ENCODE peak calls at places on chromosome 1, in four cellular contexts. W is choroid plexus epithelial cell, J is progenitor cell of endocrine pancreas, O is cardiac fibroblast. G is an unnamed sample.

GRCh38 chr1:93033029-93033428 is 46.1 kb upstream of the MTF2 start:
- DNase-seq in J (no peak), O (peak), W (peak), G (peak)

GRCh38 chr1:203512830-203513578 is 19.1 kb downstream of the OPTC start:
- DNase-seq in W (peak), J (no peak), O (peak), G (peak)

GRCh38 chr1:36829066-36829465 is 205.2 kb downstream of the GRIK3 start:
- DNase-seq in W (no peak), O (peak), J (no peak), G (no peak)

GRCh38 chr1:244865028-244865371 is 657 bp upstream of the HNRNPU start:
- DNase-seq in W (no peak), O (no peak), J (no peak), G (no peak)

GRCh38 chr1:188706742-188707141 is 1770.9 kb downstream of the BRINP3 start:
- DNase-seq in W (peak), J (no peak), O (peak), G (peak)

GRCh38 chr1:225762444-225762843 is 15.2 kb upstream of the SRP9 start:
- DNase-seq in W (peak), J (no peak), O (peak), G (peak)

GRCh38 chr1:151060241-151061011 is at the start of gene MLLT11:
- DNase-seq in J (no peak), O (peak), W (peak), G (peak)

GRCh38 chr1:1399870-1400575 is 888 bp upstream of the CCNL2 start:
- DNase-seq in W (peak), O (peak), J (no peak), G (peak)

GRCh38 chr1:29271724-29272123 is 35.4 kb downstream of the PTPRU start:
- DNase-seq in W (peak), J (peak), O (peak), G (peak)

GRCh38 chr1:201229771-201230635 is 39.4 kb downstream of the IGFN1 start:
- DNase-seq in O (peak), W (peak), J (no peak), G (no peak)

GRCh38 chr1:153793973-153794615 is 18.9 kb downstream of the SLC27A3 start:
- DNase-seq in W (no peak), O (no peak), J (no peak), G (no peak)

GRCh38 chr1:16484931-16485330 is 29.2 kb downstream of the RNU1-1 start:
- DNase-seq in O (no peak), W (no peak), J (no peak), G (no peak)

GRCh38 chr1:15616704-15617172 is 520 bp upstream of the DDI2 start:
- DNase-seq in W (peak), J (no peak), O (no peak), G (no peak)

GRCh38 chr1:42682739-42683529 is 716 bp downstream of the YBX1 start:
- DNase-seq in O (peak), W (peak), J (peak), G (peak)

GRCh38 chr1:28417441-28418277 is 48.1 kb downstream of the PHACTR4 start:
- DNase-seq in W (peak), J (no peak), O (peak), G (peak)

GRCh38 chr1:19463204-19463803 is 22.0 kb downstream of the CAPZB start:
- DNase-seq in W (no peak), O (no peak), J (no peak), G (no peak)

GRCh38 chr1:209383907-209384709 is 199.4 kb upstream of the CAMK1G start:
- DNase-seq in O (no peak), J (no peak), W (no peak), G (no peak)

GRCh38 chr1:103125219-103125618 is 16.9 kb upstream of the COL11A1 start:
- DNase-seq in J (no peak), O (peak), W (peak), G (no peak)

DNA sequence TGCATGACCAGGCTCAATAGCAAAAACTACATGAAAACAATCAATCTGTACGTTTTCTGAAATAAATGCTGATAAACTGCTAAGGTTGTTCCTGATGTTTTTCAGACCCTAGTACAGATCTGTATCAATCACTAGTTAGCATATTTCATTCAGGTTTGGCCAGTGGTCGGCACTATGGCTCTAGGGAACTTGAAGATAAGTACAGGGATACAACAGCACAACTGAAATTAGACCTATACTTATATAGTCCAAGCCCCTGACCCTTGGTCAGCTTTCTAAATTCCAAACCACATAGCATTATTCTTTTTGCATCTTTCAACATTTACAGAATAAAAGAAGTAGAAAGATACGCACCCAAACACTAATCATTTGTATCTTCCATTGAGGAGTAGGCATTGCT is 142.7 kb downstream of the PLPPR4 start:
- DNase-seq in O (no peak), J (no peak), W (peak), G (peak)
- TF ChIP-seq CTCF in O (no peak), J (no peak), W (no peak), G (no peak)

GRCh38 chr1:181501612-181502011 is 18.3 kb downstream of the CACNA1E start:
- DNase-seq in O (no peak), W (no peak), J (no peak), G (no peak)

GRCh38 chr1:181493885-181494284 is 10.6 kb downstream of the CACNA1E start:
- DNase-seq in J (no peak), W (no peak), O (no peak), G (no peak)

GRCh38 chr1:181496759-181497158 is 13.4 kb downstream of the CACNA1E start:
- DNase-seq in O (no peak), W (no peak), J (no peak), G (no peak)

GRCh38 chr1:181499825-181500224 is 16.5 kb downstream of the CACNA1E start:
- DNase-seq in O (no peak), J (no peak), W (no peak), G (no peak)

GRCh38 chr1:181497870-181498269 is 14.6 kb downstream of the CACNA1E start:
- DNase-seq in O (no peak), J (no peak), W (no peak), G (no peak)
- TF ChIP-seq CTCF in O (no peak), J (no peak), W (no peak), G (no peak)

DNA sequence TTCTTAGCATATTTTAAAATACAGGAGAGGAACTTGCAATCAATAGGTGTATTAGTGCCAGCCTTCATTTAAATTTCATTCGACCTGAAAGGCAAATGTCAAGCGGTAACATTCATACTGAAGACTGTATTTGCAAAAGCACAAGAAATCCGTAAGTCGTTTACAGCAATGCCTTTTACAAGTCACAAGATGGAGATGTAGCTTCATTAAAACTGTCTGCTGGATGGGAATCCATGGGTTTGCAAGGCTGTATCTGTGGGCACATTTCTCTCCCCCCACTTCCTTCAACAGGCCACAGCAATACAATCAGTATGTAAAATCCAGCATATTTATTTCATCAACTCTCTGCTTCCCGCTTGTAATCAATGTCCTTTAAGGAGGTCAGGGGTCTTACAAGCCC is 147.1 kb downstream of the SLC45A1 start:
- DNase-seq in W (peak), J (no peak), O (peak), G (peak)
- TF ChIP-seq CTCF in W (peak), J (no peak), O (no peak), G (no peak)

GRCh38 chr1:38361566-38361965 is 315.0 kb upstream of the POU3F1 start:
- DNase-seq in J (no peak), O (no peak), W (no peak), G (no peak)

GRCh38 chr1:38360807-38361206 is 314.2 kb upstream of the POU3F1 start:
- DNase-seq in O (no peak), W (peak), J (no peak), G (no peak)
- TF ChIP-seq CTCF in O (no peak), W (peak), J (no peak), G (no peak)

G was measured in fibroblast of pulmonary artery.